ENCODE peak calls at places on chromosomes 16 and 17, in six cellular contexts. H, Y, W, Z, B and D are unnamed samples.

GRCh38 chr17:72878975-72879660 is 213.4 kb downstream of the SLC39A11 start:
- DNase-seq in H (no peak), Y (no peak), W (peak), Z (no peak), B (no peak), D (no peak)

GRCh38 chr16:57623251-57624043 is 5.0 kb upstream of the ADGRG1 start:
- DNase-seq in H (peak), Y (no peak), W (peak), Z (no peak), B (peak), D (no peak)

GRCh38 chr17:40307691-40308289 is 1.2 kb upstream of the RARA start:
- DNase-seq in H (no peak), Y (no peak), W (no peak), Z (no peak), B (no peak), D (no peak)

GRCh38 chr17:59372138-59372751 is 40.8 kb downstream of the YPEL2 start:
- DNase-seq in H (no peak), Y (peak), W (no peak), Z (no peak), B (no peak), D (peak)

GRCh38 chr16:51409001-51409675 is 258.1 kb upstream of the SALL1 start:
- DNase-seq in H (peak), Y (no peak), W (peak), Z (no peak), B (no peak), D (no peak)

GRCh38 chr17:41082565-41083136 is 1.3 kb upstream of the KRTAP4-7 start:
- DNase-seq in H (peak), Y (no peak), W (peak), Z (no peak), B (no peak), D (no peak)

GRCh38 chr17:43907425-43907981 is at the start of gene MPP2:
- DNase-seq in H (no peak), Y (no peak), W (peak), Z (peak), B (peak), D (peak)

GRCh38 chr16:86824751-86825310 is 246.5 kb downstream of the FOXL1 start:
- DNase-seq in H (peak), Y (no peak), W (peak), Z (no peak), B (no peak), D (no peak)

GRCh38 chr16:4893103-4893862 is 43.7 kb downstream of the PPL start:
- DNase-seq in H (no peak), Y (no peak), W (no peak), Z (no peak), B (no peak), D (no peak)

GRCh38 chr16:4892356-4893102 is 44.4 kb downstream of the PPL start:
- DNase-seq in H (no peak), Y (no peak), W (no peak), Z (no peak), B (peak), D (no peak)

GRCh38 chr17:75549246-75550138 is 24.0 kb downstream of the LLGL2 start:
- DNase-seq in H (no peak), Y (no peak), W (peak), Z (no peak), B (peak), D (no peak)

GRCh38 chr17:65027305-65027704 is 29.2 kb downstream of the GNA13 start:
- DNase-seq in H (peak), Y (no peak), W (peak), Z (peak), B (no peak), D (no peak)

GRCh38 chr16:89004209-89004831 is 27.3 kb upstream of the CBFA2T3 start:
- DNase-seq in H (no peak), Y (no peak), W (no peak), Z (no peak), B (peak), D (no peak)

GRCh38 chr17:33050611-33051140 is 59.0 kb downstream of the SPACA3 start:
- DNase-seq in H (no peak), Y (no peak), W (peak), Z (no peak), B (no peak), D (no peak)

GRCh38 chr16:47928008-47928407 is 227.8 kb downstream of the ABCC12 start:
- DNase-seq in H (no peak), Y (no peak), W (no peak), Z (no peak), B (no peak), D (no peak)

GRCh38 chr16:12097523-12098428 is 121.2 kb downstream of the SNX29 start:
- DNase-seq in H (no peak), Y (no peak), W (peak), Z (no peak), B (peak), D (peak)

GRCh38 chr17:5672815-5673430 is 88.6 kb upstream of the NLRP1 start:
- DNase-seq in H (no peak), Y (no peak), W (no peak), Z (no peak), B (no peak), D (no peak)

GRCh38 chr17:74373838-74374606 is 6.7 kb downstream of the GPR142 start:
- DNase-seq in H (no peak), Y (no peak), W (no peak), Z (no peak), B (no peak), D (no peak)

GRCh38 chr16:8070501-8070900 is 519.8 kb downstream of the TMEM114 start:
- DNase-seq in H (no peak), Y (no peak), W (no peak), Z (no peak), B (no peak), D (no peak)

GRCh38 chr16:1950047-1950446 is 4.4 kb downstream of the RPL3L start:
- DNase-seq in H (no peak), Y (no peak), W (peak), Z (no peak), B (no peak), D (no peak)

GRCh38 chr16:10871157-10871991 is 5.6 kb upstream of the CIITA start:
- DNase-seq in H (peak), Y (peak), W (peak), Z (peak), B (peak), D (peak)

GRCh38 chr16:56910654-56911539 is 21.0 kb upstream of the HERPUD1 start:
- DNase-seq in H (peak), Y (peak), W (peak), Z (no peak), B (no peak), D (no peak)

GRCh38 chr16:27314161-27314723 is 468 bp downstream of the IL4R start:
- DNase-seq in H (peak), Y (peak), W (peak), Z (peak), B (peak), D (peak)

GRCh38 chr17:57750109-57750845 is 5.2 kb upstream of the CCDC182 start:
- DNase-seq in H (no peak), Y (no peak), W (no peak), Z (no peak), B (no peak), D (no peak)